ENCODE peak calls at places on chromosomes 7 and 10, in ten cellular contexts. A is MM.1S, Z is fibroblast of lung, W is HepG2, I is HCT116, M is mammary epithelial cell, D is OCI-LY7, U is IMR-90, F is neural progenitor cell, L is trophoblast cell. C is an unnamed sample.
A peak's percentile ranks its signal among the peaks of the same experiment; 100 is the strongest.

GRCh38 chr7:142088022-142088714 is 23.4 kb upstream of the MGAM2 start:
- DNase-seq in I (no peak), M (no peak), F (no peak), L (no peak), Z (no peak), W (no peak), D (no peak), U (no peak), A (no peak), C (no peak)

GRCh38 chr10:29860159-29860558 is 199.2 kb downstream of the JCAD start:
- DNase-seq in L (peak; percentile 83), F (no peak), U (peak; percentile 12), A (no peak), M (peak; percentile 87), I (no peak), D (no peak), W (no peak), Z (peak; percentile 80), C (no peak)

GRCh38 chr10:33032354-33033254 is 74.6 kb upstream of the ITGB1 start:
- DNase-seq in F (no peak), L (no peak), D (no peak), I (peak; percentile 36), W (peak; percentile 5), A (no peak), Z (peak; percentile 88), M (peak; percentile 85), U (peak; percentile 79), C (no peak)

GRCh38 chr10:122357685-122358084 is 16.8 kb upstream of the PLEKHA1 start:
- DNase-seq in Z (no peak), I (no peak), L (no peak), W (no peak), A (no peak), M (no peak), F (no peak), D (no peak), U (no peak), C (no peak)

GRCh38 chr10:32938554-32939061 is 19.4 kb downstream of the ITGB1 start:
- DNase-seq in F (peak; percentile 37), M (peak; percentile 37), A (no peak), U (no peak), L (no peak), D (no peak), Z (no peak), I (no peak), W (peak; percentile 83), C (no peak)

GRCh38 chr7:149733131-149733531 is 40.3 kb downstream of the ZNF467 start:
- DNase-seq in Z (no peak), F (no peak), M (no peak), W (no peak), A (no peak), I (no peak), D (no peak), U (no peak), L (no peak), C (no peak)

GRCh38 chr10:77792155-77792554 is 134.4 kb downstream of the DLG5 start:
- DNase-seq in L (no peak), I (no peak), U (no peak), F (no peak), A (no peak), Z (no peak), D (no peak), M (no peak), W (no peak), C (no peak)

GRCh38 chr7:8418627-8419245 is 14.7 kb upstream of the NXPH1 start:
- DNase-seq in A (peak; percentile 66), F (peak; percentile 86), M (peak; percentile 30), W (peak; percentile 52), L (peak; percentile 43), I (peak; percentile 57), Z (peak; percentile 49), D (peak; percentile 65), U (peak; percentile 40), C (peak; percentile 62)

GRCh38 chr10:98391065-98391464 is 23.9 kb downstream of the PYROXD2 start:
- DNase-seq in L (no peak), Z (no peak), I (no peak), M (no peak), A (no peak), W (no peak), U (no peak), F (no peak), D (no peak), C (no peak)

GRCh38 chr10:27240891-27241639 is 468 bp upstream of the ACBD5 start:
- DNase-seq in W (no peak), U (no peak), Z (no peak), L (peak; percentile 33), D (peak; percentile 66), F (peak; percentile 62), A (peak; percentile 37), M (peak; percentile 30), I (no peak), C (peak; percentile 14)

DNA sequence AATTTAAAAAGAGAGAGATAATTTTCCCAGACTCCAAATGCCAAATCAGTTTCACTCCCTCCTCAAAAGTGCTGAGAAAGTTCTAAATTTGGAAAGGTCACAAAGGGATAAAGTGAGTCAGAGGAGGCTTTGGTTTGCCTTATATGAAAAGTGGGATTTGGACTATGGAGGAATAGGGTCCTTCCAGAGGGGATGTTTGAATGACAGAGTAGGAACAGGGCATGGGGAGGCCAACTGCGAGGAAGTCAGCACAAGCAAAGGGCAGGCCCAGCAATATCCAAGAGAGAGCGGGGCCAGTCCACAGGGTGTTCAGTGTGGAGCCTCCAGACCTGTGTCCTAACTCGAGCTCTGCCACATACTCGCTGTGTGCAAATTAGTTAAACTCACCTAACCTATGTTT is 9.8 kb upstream of the FAS start:
- DNase-seq in D (no peak), F (no peak), Z (no peak), U (no peak), W (no peak), M (no peak), I (no peak), A (no peak), L (no peak), C (no peak)
- H3K4me3 ChIP-seq in D (no peak overlapping the region), F (no peak overlapping the region), Z (no peak overlapping the region), U (no peak overlapping the region), W (no peak overlapping the region), M (no peak overlapping the region), I (no peak overlapping the region), A (no peak overlapping the region), L (no peak overlapping the region), C (no peak overlapping the region)

DNA sequence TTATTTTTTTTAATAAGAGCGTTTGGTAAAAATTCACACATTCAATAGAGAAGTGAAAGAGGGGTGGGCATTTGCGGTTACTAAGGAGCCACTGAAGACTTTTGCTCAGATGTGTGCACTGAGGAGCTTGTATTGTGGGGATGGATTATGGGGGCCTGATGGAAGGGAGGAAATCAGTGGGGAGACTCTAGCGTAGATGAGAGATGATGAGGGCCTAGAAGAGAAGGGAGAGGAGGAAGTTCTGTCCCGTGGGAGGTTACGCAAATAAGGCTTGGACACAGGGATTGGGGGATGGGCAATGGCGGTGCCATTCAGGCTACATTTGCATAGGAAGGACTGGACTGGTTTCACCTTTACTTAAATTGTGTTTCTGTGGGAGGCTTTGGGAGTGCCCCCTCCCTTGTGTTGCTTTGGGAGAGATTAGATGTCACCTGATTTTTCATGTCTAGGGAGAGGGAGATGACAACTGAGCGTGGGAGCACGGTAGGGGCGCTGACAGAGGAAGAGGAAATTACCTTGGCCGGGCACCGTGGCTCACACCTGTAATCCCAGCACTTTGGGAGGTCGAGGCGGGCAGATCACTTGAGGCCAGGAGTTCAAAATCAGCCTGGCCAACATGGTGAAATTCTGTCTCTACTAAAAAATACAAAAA is 2.2 kb upstream of the HIP1 start:
- DNase-seq in W (peak; percentile 40), L (no peak), U (no peak), D (peak; percentile 84), A (no peak), F (peak; percentile 33), I (no peak), Z (no peak), M (no peak), C (no peak)
- H2AFZ ChIP-seq in W (peak overlapping the region; percentile 54), L (no peak overlapping the region), U (no peak overlapping the region), D (peak overlapping the region; percentile 22), A (no peak overlapping the region), F (no peak overlapping the region), I (no peak overlapping the region), Z (no peak overlapping the region), M (no peak overlapping the region), C (no peak overlapping the region)

GRCh38 chr7:98617051-98617959 is at the start of gene NPTX2:
- DNase-seq in A (no peak), W (no peak), L (no peak), M (peak; percentile 6), U (no peak), F (peak; percentile 92), D (no peak), I (no peak), Z (peak; percentile 19), C (no peak)

GRCh38 chr7:98613601-98614425 is 3.3 kb upstream of the NPTX2 start:
- DNase-seq in Z (peak; percentile 39), W (no peak), I (no peak), D (peak; percentile 27), F (peak; percentile 87), M (peak; percentile 27), A (peak; percentile 36), L (no peak), U (peak; percentile 10), C (no peak)

GRCh38 chr7:98617960-98618418 is 904 bp downstream of the NPTX2 start:
- DNase-seq in F (peak; percentile 63), U (no peak), W (no peak), L (no peak), I (no peak), Z (no peak), M (no peak), D (no peak), A (no peak), C (no peak)

GRCh38 chr7:98618786-98619185 is 1.7 kb downstream of the NPTX2 start:
- DNase-seq in A (no peak), D (no peak), L (no peak), W (no peak), Z (no peak), I (no peak), U (no peak), M (peak; percentile 4), F (no peak), C (no peak)

DNA sequence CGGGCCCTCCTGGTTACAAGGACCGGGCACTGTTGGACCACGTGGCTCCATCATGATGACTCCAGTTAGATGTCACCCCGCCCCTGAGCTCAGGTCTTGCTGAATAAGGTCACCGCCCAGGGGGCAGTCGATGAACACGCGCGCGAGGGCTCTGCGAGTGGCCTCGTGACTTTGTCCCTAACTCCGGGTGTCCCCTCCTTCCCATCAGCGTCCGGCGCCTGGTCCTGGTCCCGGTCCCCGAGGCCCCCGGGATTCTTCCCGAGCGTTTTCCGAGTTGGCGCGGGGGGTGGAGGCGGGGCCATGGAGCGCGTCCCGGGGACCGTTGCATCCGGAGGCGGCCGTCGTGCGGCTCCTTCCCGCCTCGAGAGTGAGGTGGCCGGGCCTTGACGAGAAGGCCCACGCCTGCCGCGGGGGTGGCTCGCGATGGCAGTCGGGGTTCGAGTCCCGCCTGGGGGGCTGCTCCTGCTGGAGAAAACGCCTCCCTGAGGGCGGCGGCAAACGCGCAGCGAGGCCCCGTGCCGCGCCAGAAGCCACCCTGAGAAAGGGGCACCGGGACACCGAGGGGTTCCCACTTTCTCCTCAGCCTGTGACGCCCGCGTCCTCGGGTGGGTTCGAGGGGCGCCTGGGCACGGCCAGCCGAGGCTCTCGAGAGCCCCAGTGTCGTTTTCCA is 569 bp upstream of the NPTX2 start:
- DNase-seq in W (no peak), M (no peak), A (no peak), U (no peak), L (no peak), D (no peak), F (peak; percentile 51), I (no peak), Z (no peak), C (no peak)
- H3K4me3 ChIP-seq in W (no peak overlapping the region), M (no peak overlapping the region), A (no peak overlapping the region), U (no peak overlapping the region), L (no peak overlapping the region), D (no peak overlapping the region), F (peak overlapping the region; percentile 44), I (no peak overlapping the region), Z (no peak overlapping the region), C (no peak overlapping the region)

GRCh38 chr10:8349610-8350249 is 295.2 kb downstream of the GATA3 start:
- DNase-seq in U (no peak), Z (no peak), M (peak; percentile 24), I (no peak), L (no peak), W (no peak), A (no peak), D (no peak), F (no peak), C (no peak)
- H2AFZ ChIP-seq in U (no peak overlapping the region), Z (no peak overlapping the region), M (no peak overlapping the region), I (no peak overlapping the region), L (no peak overlapping the region), W (no peak overlapping the region), A (no peak overlapping the region), D (no peak overlapping the region), F (no peak overlapping the region), C (peak overlapping the region; percentile 25)